ENCODE peak calls at places on chromosomes 12 and 14, in six cellular contexts. O is NCI-H345; C is astrocyte of the spinal cord; P is tibial artery; F is caudate nucleus; W is activated T-helper 9 cell treated with anti-CD3 and anti-CD28 coated beads, Interleukin-2, amount 50 U/mL, for 16 hours. N is an unnamed sample.

GRCh38 chr12:9649532-9649940 is 20.0 kb upstream of the CLEC2D start:
- DNase-seq in W (no peak), C (peak), F (no peak), O (no peak), P (no peak), N (no peak)

GRCh38 chr14:61640158-61640833 is 55.0 kb upstream of the HIF1A start:
- DNase-seq in W (no peak), C (no peak), F (no peak), O (no peak), P (no peak), N (no peak)

GRCh38 chr14:91867316-91867988 is at the start of gene TC2N:
- DNase-seq in C (no peak), P (no peak), W (peak), F (no peak), O (no peak), N (no peak)

GRCh38 chr12:112321277-112321676 is 61.0 kb downstream of the HECTD4 start:
- DNase-seq in W (no peak), P (no peak), C (no peak), O (no peak), F (no peak), N (no peak)

GRCh38 chr14:24542346-24542936 is 33.6 kb downstream of the CTSG start:
- DNase-seq in C (no peak), W (no peak), F (no peak), P (no peak), O (no peak), N (no peak)

GRCh38 chr12:96271469-96272199 is 77.5 kb downstream of the ELK3 start:
- DNase-seq in F (no peak), W (no peak), O (no peak), P (no peak), C (no peak), N (no peak)

GRCh38 chr14:87995500-87996275 is 2.7 kb upstream of the GALC start:
- DNase-seq in O (no peak), W (no peak), P (no peak), C (no peak), F (no peak), N (no peak)

GRCh38 chr14:35406811-35407630 is 2.5 kb upstream of the NFKBIA start:
- DNase-seq in P (no peak), F (peak), O (peak), C (peak), W (no peak), N (no peak)

GRCh38 chr12:84785281-84785680 is 127.3 kb downstream of the SLC6A15 start:
- DNase-seq in O (no peak), C (no peak), F (no peak), W (no peak), P (no peak), N (no peak)

GRCh38 chr12:70543444-70543843 is 93.8 kb downstream of the PTPRB start:
- DNase-seq in F (no peak), W (no peak), O (no peak), P (no peak), C (peak), N (no peak)

GRCh38 chr12:131975228-131975627 is 25.5 kb downstream of the EP400 start:
- DNase-seq in C (no peak), O (no peak), P (no peak), F (no peak), W (no peak), N (no peak)

GRCh38 chr12:52496054-52496453 is 3.0 kb upstream of the KRT6A start:
- DNase-seq in W (no peak), O (peak), C (no peak), F (no peak), P (no peak), N (no peak)

GRCh38 chr14:36227802-36228201 is 51.3 kb upstream of the PTCSC3 start:
- DNase-seq in P (no peak), C (peak), F (no peak), W (no peak), O (no peak), N (no peak)

GRCh38 chr12:19138551-19139344 is 9.2 kb downstream of the PLEKHA5 start:
- DNase-seq in F (no peak), W (no peak), C (peak), P (no peak), O (no peak), N (no peak)

GRCh38 chr14:44989497-44990440 is 27.8 kb downstream of the TOGARAM1 start:
- DNase-seq in P (no peak), O (no peak), C (no peak), F (no peak), W (no peak), N (no peak)

GRCh38 chr14:103738706-103739451 is 23.3 kb downstream of the ZFYVE21 start:
- DNase-seq in P (no peak), W (no peak), O (no peak), F (no peak), C (no peak), N (peak)